ENCODE peak calls at places on chromosomes 16 and 17, in eight cellular contexts. One of them, this sample, is unnamed. For H3K27me3, the result is how much of the 10 kb centered on the place peaks cover.

GRCh38 chr17:39714234-39714633 is 14.4 kb downstream of the ERBB2 start:
- DNase-seq in fibroblast of lung: no peak
- DNase-seq in CD4-positive, alpha-beta memory T cell: no peak
- DNase-seq in prostate gland: no peak
- DNase-seq in GM06990: no peak
- DNase-seq in IMR-90: no peak
- DNase-seq in GM23338: no peak
- DNase-seq in cardiac muscle cell: no peak
- DNase-seq in this sample: no peak

GRCh38 chr16:6682142-6682811 is 650.4 kb upstream of the RBFOX1 start:
- DNase-seq in fibroblast of lung: no peak
- DNase-seq in CD4-positive, alpha-beta memory T cell: no peak
- DNase-seq in prostate gland: no peak
- DNase-seq in GM06990: no peak
- DNase-seq in IMR-90: no peak
- DNase-seq in GM23338: peak
- DNase-seq in cardiac muscle cell: peak
- DNase-seq in this sample: no peak

GRCh38 chr16:75552951-75553350 is 3.1 kb downstream of the TMEM231 start:
- DNase-seq in fibroblast of lung: no peak
- DNase-seq in CD4-positive, alpha-beta memory T cell: no peak
- DNase-seq in prostate gland: no peak
- DNase-seq in GM06990: no peak
- DNase-seq in IMR-90: no peak
- DNase-seq in GM23338: no peak
- DNase-seq in cardiac muscle cell: no peak
- DNase-seq in this sample: no peak

GRCh38 chr16:84062734-84063640 is 20.4 kb upstream of the SLC38A8 start:
- DNase-seq in fibroblast of lung: peak
- DNase-seq in CD4-positive, alpha-beta memory T cell: peak
- DNase-seq in prostate gland: peak
- DNase-seq in GM06990: no peak
- DNase-seq in IMR-90: peak
- DNase-seq in GM23338: peak
- DNase-seq in cardiac muscle cell: peak
- DNase-seq in this sample: peak

GRCh38 chr17:73482674-73483293 is 161.5 kb downstream of the SDK2 start:
- DNase-seq in fibroblast of lung: no peak
- DNase-seq in CD4-positive, alpha-beta memory T cell: no peak
- DNase-seq in prostate gland: no peak
- DNase-seq in GM06990: no peak
- DNase-seq in IMR-90: no peak
- DNase-seq in GM23338: no peak
- DNase-seq in cardiac muscle cell: no peak
- DNase-seq in this sample: no peak

GRCh38 chr17:42247734-42248133 is 28.5 kb downstream of the STAT5B start:
- DNase-seq in fibroblast of lung: peak
- DNase-seq in CD4-positive, alpha-beta memory T cell: no peak
- DNase-seq in prostate gland: no peak
- DNase-seq in GM06990: no peak
- DNase-seq in IMR-90: peak
- DNase-seq in GM23338: no peak
- DNase-seq in cardiac muscle cell: no peak
- DNase-seq in this sample: no peak

GRCh38 chr16:85399583-85400284 is 213.4 kb upstream of the GSE1 start:
- DNase-seq in fibroblast of lung: no peak
- DNase-seq in CD4-positive, alpha-beta memory T cell: no peak
- DNase-seq in prostate gland: no peak
- DNase-seq in GM06990: no peak
- DNase-seq in IMR-90: no peak
- DNase-seq in GM23338: no peak
- DNase-seq in cardiac muscle cell: no peak
- DNase-seq in this sample: no peak

GRCh38 chr17:4858068-4858879 is 25.1 kb downstream of the MINK1 start:
- DNase-seq in fibroblast of lung: no peak
- DNase-seq in CD4-positive, alpha-beta memory T cell: no peak
- DNase-seq in prostate gland: peak
- DNase-seq in GM06990: no peak
- DNase-seq in IMR-90: no peak
- DNase-seq in GM23338: peak
- DNase-seq in cardiac muscle cell: no peak
- DNase-seq in this sample: no peak

GRCh38 chr16:4489030-4489429 is 12.8 kb downstream of the HMOX2 start:
- DNase-seq in fibroblast of lung: peak
- DNase-seq in CD4-positive, alpha-beta memory T cell: no peak
- DNase-seq in prostate gland: no peak
- DNase-seq in GM06990: no peak
- DNase-seq in IMR-90: peak
- DNase-seq in GM23338: no peak
- DNase-seq in cardiac muscle cell: no peak
- DNase-seq in this sample: no peak

GRCh38 chr17:44780845-44781480 is 22.2 kb downstream of the ADAM11 start:
- DNase-seq in fibroblast of lung: no peak
- DNase-seq in CD4-positive, alpha-beta memory T cell: no peak
- DNase-seq in prostate gland: no peak
- DNase-seq in GM06990: no peak
- DNase-seq in IMR-90: no peak
- DNase-seq in GM23338: no peak
- DNase-seq in cardiac muscle cell: no peak
- DNase-seq in this sample: no peak

GRCh38 chr16:87384162-87384999 is 805 bp upstream of the FBXO31 start:
- DNase-seq in fibroblast of lung: no peak
- DNase-seq in CD4-positive, alpha-beta memory T cell: no peak
- DNase-seq in prostate gland: no peak
- DNase-seq in GM06990: no peak
- DNase-seq in IMR-90: no peak
- DNase-seq in GM23338: peak
- DNase-seq in cardiac muscle cell: peak
- DNase-seq in this sample: no peak

GRCh38 chr17:77349976-77350830 is 209.4 kb downstream of the SEC14L1 start:
- DNase-seq in fibroblast of lung: peak
- DNase-seq in CD4-positive, alpha-beta memory T cell: no peak
- DNase-seq in prostate gland: no peak
- DNase-seq in GM06990: no peak
- DNase-seq in IMR-90: peak
- DNase-seq in GM23338: no peak
- DNase-seq in cardiac muscle cell: no peak
- DNase-seq in this sample: no peak

GRCh38 chr17:32569171-32570080 is 82.6 kb downstream of the CDK5R1 start:
- DNase-seq in fibroblast of lung: no peak
- DNase-seq in CD4-positive, alpha-beta memory T cell: no peak
- DNase-seq in prostate gland: no peak
- DNase-seq in GM06990: peak
- DNase-seq in IMR-90: no peak
- DNase-seq in GM23338: no peak
- DNase-seq in cardiac muscle cell: no peak
- DNase-seq in this sample: no peak

DNA sequence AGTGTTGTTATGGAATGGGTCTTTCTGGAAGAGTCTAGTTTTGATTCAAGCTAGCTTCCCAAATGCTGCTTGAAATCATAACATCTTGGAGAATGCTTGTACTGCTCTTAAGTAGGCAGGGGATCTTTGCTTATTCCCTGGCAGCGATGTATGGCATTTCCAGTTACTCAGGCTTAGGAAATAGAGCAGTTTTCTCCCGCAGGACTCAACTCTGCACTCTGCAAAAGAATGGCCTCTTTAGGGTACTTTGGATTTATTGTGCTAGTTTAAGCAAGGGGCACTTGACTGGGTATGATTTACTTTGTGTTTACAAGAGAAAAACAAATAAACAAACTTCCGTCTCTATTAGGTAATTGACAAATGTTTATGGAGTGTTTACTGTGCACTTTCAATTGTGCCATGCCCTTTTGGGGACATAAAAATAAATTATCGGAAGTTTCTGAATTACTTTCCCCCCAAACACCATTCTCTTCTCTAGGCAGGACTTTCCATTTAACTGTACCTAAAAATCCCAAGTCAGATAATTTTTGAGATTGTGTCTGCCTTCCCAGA is 164.0 kb downstream of the MAP2K6 start:
- DNase-seq in fibroblast of lung: no peak
- DNase-seq in CD4-positive, alpha-beta memory T cell: no peak
- DNase-seq in prostate gland: no peak
- DNase-seq in GM06990: no peak
- DNase-seq in IMR-90: no peak
- DNase-seq in GM23338: no peak
- DNase-seq in cardiac muscle cell: no peak
- DNase-seq in this sample: no peak
- H3K4me3 ChIP-seq in fibroblast of lung: no peak
- H3K4me3 ChIP-seq in CD4-positive, alpha-beta memory T cell: no peak
- H3K4me3 ChIP-seq in prostate gland: no peak
- H3K4me3 ChIP-seq in GM06990: no peak
- H3K4me3 ChIP-seq in IMR-90: no peak
- H3K4me3 ChIP-seq in GM23338: no peak
- H3K4me3 ChIP-seq in cardiac muscle cell: no peak
- H3K4me3 ChIP-seq in this sample: no peak

GRCh38 chr17:68196394-68197090 is 51.3 kb upstream of the AMZ2 start:
- DNase-seq in fibroblast of lung: no peak
- DNase-seq in CD4-positive, alpha-beta memory T cell: no peak
- DNase-seq in prostate gland: no peak
- DNase-seq in GM06990: no peak
- DNase-seq in IMR-90: no peak
- DNase-seq in GM23338: no peak
- DNase-seq in cardiac muscle cell: peak
- DNase-seq in this sample: no peak

GRCh38 chr17:68195667-68196393 is 52.0 kb upstream of the AMZ2 start:
- DNase-seq in fibroblast of lung: no peak
- DNase-seq in CD4-positive, alpha-beta memory T cell: peak
- DNase-seq in prostate gland: no peak
- DNase-seq in GM06990: no peak
- DNase-seq in IMR-90: no peak
- DNase-seq in GM23338: peak
- DNase-seq in cardiac muscle cell: peak
- DNase-seq in this sample: no peak

GRCh38 chr17:68197997-68198930 is 49.6 kb upstream of the AMZ2 start:
- DNase-seq in fibroblast of lung: no peak
- DNase-seq in CD4-positive, alpha-beta memory T cell: peak
- DNase-seq in prostate gland: no peak
- DNase-seq in GM06990: no peak
- DNase-seq in IMR-90: no peak
- DNase-seq in GM23338: peak
- DNase-seq in cardiac muscle cell: no peak
- DNase-seq in this sample: no peak

GRCh38 chr17:68198931-68199836 is 48.7 kb upstream of the AMZ2 start:
- DNase-seq in fibroblast of lung: peak
- DNase-seq in CD4-positive, alpha-beta memory T cell: peak
- DNase-seq in prostate gland: no peak
- DNase-seq in GM06990: peak
- DNase-seq in IMR-90: no peak
- DNase-seq in GM23338: peak
- DNase-seq in cardiac muscle cell: peak
- DNase-seq in this sample: no peak

GRCh38 chr17:68197091-68197996 is 50.5 kb upstream of the AMZ2 start:
- DNase-seq in fibroblast of lung: no peak
- DNase-seq in CD4-positive, alpha-beta memory T cell: peak
- DNase-seq in prostate gland: no peak
- DNase-seq in GM06990: no peak
- DNase-seq in IMR-90: no peak
- DNase-seq in GM23338: peak
- DNase-seq in cardiac muscle cell: no peak
- DNase-seq in this sample: no peak
- H3K27me3 ChIP-seq in fibroblast of lung: under half
- H3K27me3 ChIP-seq in CD4-positive, alpha-beta memory T cell: under half
- H3K27me3 ChIP-seq in prostate gland: under half
- H3K27me3 ChIP-seq in GM06990: under half
- H3K27me3 ChIP-seq in IMR-90: half or more
- H3K27me3 ChIP-seq in GM23338: half or more
- H3K27me3 ChIP-seq in cardiac muscle cell: half or more
- H3K27me3 ChIP-seq in this sample: under half

DNA sequence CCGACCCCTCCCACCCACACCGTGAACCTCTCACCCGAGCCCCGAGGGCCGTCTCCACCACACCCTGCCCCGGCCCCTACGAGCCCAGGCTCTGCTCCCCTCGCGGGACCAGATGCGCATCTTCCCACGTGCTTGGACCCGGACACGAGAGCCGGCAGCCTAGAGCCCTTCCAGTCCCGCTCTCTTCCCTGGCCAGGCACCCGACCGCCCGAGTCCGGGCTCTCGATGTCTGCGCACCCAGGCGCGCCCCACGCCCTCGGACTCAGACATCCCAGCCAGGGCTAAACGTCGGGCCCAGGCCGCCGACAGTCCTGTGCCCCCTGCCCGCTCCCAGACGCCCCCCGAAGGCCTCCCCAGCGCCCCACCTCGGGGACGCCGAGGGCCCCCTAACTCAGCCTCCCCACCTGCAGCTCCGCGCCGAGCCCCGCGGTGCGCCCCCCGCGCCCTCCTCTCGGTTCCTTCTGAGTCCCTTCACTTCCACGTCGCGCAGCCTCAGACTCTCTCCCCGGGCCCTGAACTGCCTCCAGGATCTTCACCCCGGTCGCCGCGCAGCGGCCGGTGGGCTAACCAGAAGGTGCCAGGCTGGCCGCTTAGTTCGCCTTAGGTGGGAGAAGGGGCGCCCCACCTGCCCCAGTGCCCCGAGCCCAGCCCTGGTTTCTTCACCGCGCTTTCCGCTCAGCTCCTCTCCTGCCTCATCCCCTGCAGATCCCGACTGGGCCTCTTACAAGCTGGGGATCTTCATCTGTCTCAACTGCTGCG is 669 bp downstream of the ADAP2 start:
- DNase-seq in fibroblast of lung: no peak
- DNase-seq in CD4-positive, alpha-beta memory T cell: no peak
- DNase-seq in prostate gland: no peak
- DNase-seq in GM06990: peak
- DNase-seq in IMR-90: no peak
- DNase-seq in GM23338: peak
- DNase-seq in cardiac muscle cell: peak
- DNase-seq in this sample: no peak
- H3K4me3 ChIP-seq in fibroblast of lung: peak
- H3K4me3 ChIP-seq in CD4-positive, alpha-beta memory T cell: no peak
- H3K4me3 ChIP-seq in prostate gland: peak
- H3K4me3 ChIP-seq in GM06990: peak
- H3K4me3 ChIP-seq in IMR-90: peak
- H3K4me3 ChIP-seq in GM23338: peak
- H3K4me3 ChIP-seq in cardiac muscle cell: peak
- H3K4me3 ChIP-seq in this sample: peak

GRCh38 chr17:38558751-38559024 is 47.1 kb downstream of the SRCIN1 start:
- DNase-seq in fibroblast of lung: no peak
- DNase-seq in CD4-positive, alpha-beta memory T cell: no peak
- DNase-seq in prostate gland: no peak
- DNase-seq in GM06990: no peak
- DNase-seq in IMR-90: no peak
- DNase-seq in GM23338: peak
- DNase-seq in cardiac muscle cell: no peak
- DNase-seq in this sample: no peak

GRCh38 chr17:38556234-38556633 is 49.5 kb downstream of the SRCIN1 start:
- DNase-seq in fibroblast of lung: no peak
- DNase-seq in CD4-positive, alpha-beta memory T cell: no peak
- DNase-seq in prostate gland: no peak
- DNase-seq in GM06990: no peak
- DNase-seq in IMR-90: no peak
- DNase-seq in GM23338: no peak
- DNase-seq in cardiac muscle cell: no peak
- DNase-seq in this sample: no peak

GRCh38 chr17:38557836-38558750 is 47.7 kb downstream of the SRCIN1 start:
- DNase-seq in fibroblast of lung: peak
- DNase-seq in CD4-positive, alpha-beta memory T cell: peak
- DNase-seq in prostate gland: peak
- DNase-seq in GM06990: peak
- DNase-seq in IMR-90: peak
- DNase-seq in GM23338: peak
- DNase-seq in cardiac muscle cell: peak
- DNase-seq in this sample: peak

GRCh38 chr17:38559025-38559879 is 46.5 kb downstream of the SRCIN1 start:
- DNase-seq in fibroblast of lung: peak
- DNase-seq in CD4-positive, alpha-beta memory T cell: peak
- DNase-seq in prostate gland: peak
- DNase-seq in GM06990: peak
- DNase-seq in IMR-90: peak
- DNase-seq in GM23338: peak
- DNase-seq in cardiac muscle cell: peak
- DNase-seq in this sample: peak

GRCh38 chr17:38557395-38557794 is 48.4 kb downstream of the SRCIN1 start:
- DNase-seq in fibroblast of lung: no peak
- DNase-seq in CD4-positive, alpha-beta memory T cell: no peak
- DNase-seq in prostate gland: no peak
- DNase-seq in GM06990: no peak
- DNase-seq in IMR-90: no peak
- DNase-seq in GM23338: no peak
- DNase-seq in cardiac muscle cell: no peak
- DNase-seq in this sample: no peak
- H3K27me3 ChIP-seq in fibroblast of lung: under half
- H3K27me3 ChIP-seq in CD4-positive, alpha-beta memory T cell: under half
- H3K27me3 ChIP-seq in prostate gland: under half
- H3K27me3 ChIP-seq in GM06990: under half
- H3K27me3 ChIP-seq in IMR-90: half or more
- H3K27me3 ChIP-seq in GM23338: half or more
- H3K27me3 ChIP-seq in cardiac muscle cell: under half
- H3K27me3 ChIP-seq in this sample: under half

This sample was measured in effector memory CD4-positive, alpha-beta T cell.